ENCODE peak calls at places on chromosome 7, in six cellular contexts. L is upper lobe of right lung, C is cardiac muscle cell, H is mesendoderm, I is psoas muscle, T is right cardiac atrium. R is an unnamed sample.

GRCh38 chr7:27174077-27175004 is at the start of gene HOXA10:
- DNase-seq in L (peak; percentile 56), C (no peak), H (no peak), I (peak; percentile 70), T (peak; percentile 44), R (no peak)

GRCh38 chr7:43461349-43462024 is 121.4 kb upstream of the STK17A start:
- DNase-seq in L (no peak), C (no peak), H (no peak), I (peak; percentile 73), T (no peak), R (no peak)

GRCh38 chr7:33732462-33732861 is 172.9 kb upstream of the BMPER start:
- DNase-seq in L (no peak), C (no peak), H (no peak), I (no peak), T (no peak), R (no peak)

GRCh38 chr7:139661043-139661440 is 116.8 kb downstream of the HIPK2 start:
- DNase-seq in L (no peak), C (no peak), H (no peak), I (no peak), T (no peak), R (no peak)

GRCh38 chr7:122416316-122416925 is 111.9 kb upstream of the FEZF1 start:
- DNase-seq in L (no peak), C (no peak), H (no peak), I (no peak), T (no peak), R (no peak)

GRCh38 chr7:15684036-15684815 is 2.3 kb downstream of the MEOX2 start:
- DNase-seq in L (no peak), C (no peak), H (no peak), I (no peak), T (no peak), R (no peak)

GRCh38 chr7:31107106-31108090 is 55.3 kb downstream of the ADCYAP1R1 start:
- DNase-seq in L (no peak), C (no peak), H (no peak), I (no peak), T (no peak), R (no peak)

GRCh38 chr7:43568529-43568928 is 14.4 kb upstream of the STK17A start:
- DNase-seq in L (no peak), C (no peak), H (no peak), I (no peak), T (no peak), R (no peak)

GRCh38 chr7:105141068-105141467 is 127.1 kb downstream of the KMT2E start:
- DNase-seq in L (no peak), C (peak; percentile 51), H (peak; percentile 66), I (no peak), T (no peak), R (no peak)

GRCh38 chr7:23680417-23681405 is 712 bp downstream of the FAM221A start:
- DNase-seq in L (peak; percentile 86), C (peak; percentile 48), H (peak; percentile 88), I (peak; percentile 70), T (peak; percentile 83), R (peak; percentile 47)
- H3K27ac ChIP-seq in L (peak overlapping the region; percentile 88), C (no peak overlapping the region), H (no peak overlapping the region), I (peak overlapping the region; percentile 81), T (peak overlapping the region; percentile 85), R (peak overlapping the region; percentile 98)

DNA sequence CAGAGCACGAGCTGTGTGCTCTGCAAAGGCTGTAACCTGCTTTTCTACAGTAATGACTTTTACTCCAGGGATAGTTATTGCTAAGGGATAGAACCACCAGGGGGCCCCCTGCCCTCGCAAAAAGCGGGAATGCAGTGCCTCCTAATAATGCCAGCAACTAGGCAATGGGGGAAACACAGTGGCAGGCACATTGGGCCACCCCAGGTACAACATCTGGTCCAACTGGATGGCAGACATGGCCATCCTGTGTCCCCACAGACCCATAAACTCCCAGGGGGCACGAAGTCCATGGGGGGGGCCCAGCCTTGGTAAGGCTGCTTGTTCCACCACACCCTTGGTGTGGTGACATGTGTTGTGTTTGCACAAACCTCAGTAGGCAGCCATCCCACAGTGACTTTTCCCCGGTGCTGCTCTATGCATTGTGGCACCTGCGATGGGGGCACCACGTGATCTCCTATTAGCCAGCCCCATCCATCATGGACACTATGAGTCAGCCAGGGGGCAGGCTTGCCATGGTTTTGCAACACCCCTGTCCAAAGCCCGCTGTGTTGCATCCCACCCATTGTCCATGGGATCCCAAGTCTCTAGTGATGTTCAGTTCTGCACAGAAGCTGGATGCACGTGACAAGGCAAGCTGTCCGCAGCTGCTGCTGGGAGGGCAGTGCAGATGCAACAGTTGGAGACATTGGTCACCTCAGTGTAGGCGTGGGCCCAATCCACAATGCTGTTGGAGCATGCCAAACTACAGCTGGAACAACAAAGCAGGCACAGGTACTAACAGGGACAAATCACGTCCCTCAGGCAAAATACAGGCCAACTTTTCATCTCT is 84.0 kb downstream of the ANLN start:
- DNase-seq in L (no peak), C (peak; percentile 72), H (peak; percentile 57), I (peak; percentile 40), T (peak; percentile 67), R (no peak)
- H3K27ac ChIP-seq in L (no peak overlapping the region), C (no peak overlapping the region), H (no peak overlapping the region), I (no peak overlapping the region), T (no peak overlapping the region), R (no peak overlapping the region)

GRCh38 chr7:25989140-25989705 is 162.8 kb upstream of the NFE2L3 start:
- DNase-seq in L (no peak), C (no peak), H (no peak), I (no peak), T (no peak), R (no peak)
- H3K27ac ChIP-seq in L (no peak overlapping the region), C (no peak overlapping the region), H (no peak overlapping the region), I (no peak overlapping the region), T (no peak overlapping the region), R (no peak overlapping the region)

GRCh38 chr7:45000096-45001032 is at the start of gene CCM2:
- DNase-seq in L (peak; percentile 83), C (peak; percentile 79), H (peak; percentile 49), I (peak; percentile 81), T (peak; percentile 89), R (no peak)
- H3K27ac ChIP-seq in L (peak within 1 kb of the TSS; percentile 88), C (peak within 1 kb of the TSS; percentile 90), H (peak within 1 kb of the TSS; percentile 88), I (peak within 1 kb of the TSS; percentile 91), T (peak within 1 kb of the TSS; percentile 85), R (peak within 1 kb of the TSS; percentile 91)

GRCh38 chr7:150448789-150449147 is 1.7 kb upstream of the GIMAP8 start:
- DNase-seq in L (peak; percentile 86), C (peak; percentile 80), H (peak; percentile 61), I (peak; percentile 76), T (peak; percentile 92), R (no peak)

GRCh38 chr7:150451097-150451793 is 815 bp downstream of the GIMAP8 start:
- DNase-seq in L (no peak), C (no peak), H (no peak), I (peak; percentile 70), T (peak; percentile 81), R (no peak)

GRCh38 chr7:150450491-150450992 is at the start of gene GIMAP8:
- DNase-seq in L (peak; percentile 81), C (no peak), H (no peak), I (peak; percentile 77), T (peak; percentile 89), R (peak; percentile 58)

GRCh38 chr7:150447966-150448788 is 2.3 kb upstream of the GIMAP8 start:
- DNase-seq in L (no peak), C (no peak), H (no peak), I (no peak), T (peak; percentile 58), R (no peak)

DNA sequence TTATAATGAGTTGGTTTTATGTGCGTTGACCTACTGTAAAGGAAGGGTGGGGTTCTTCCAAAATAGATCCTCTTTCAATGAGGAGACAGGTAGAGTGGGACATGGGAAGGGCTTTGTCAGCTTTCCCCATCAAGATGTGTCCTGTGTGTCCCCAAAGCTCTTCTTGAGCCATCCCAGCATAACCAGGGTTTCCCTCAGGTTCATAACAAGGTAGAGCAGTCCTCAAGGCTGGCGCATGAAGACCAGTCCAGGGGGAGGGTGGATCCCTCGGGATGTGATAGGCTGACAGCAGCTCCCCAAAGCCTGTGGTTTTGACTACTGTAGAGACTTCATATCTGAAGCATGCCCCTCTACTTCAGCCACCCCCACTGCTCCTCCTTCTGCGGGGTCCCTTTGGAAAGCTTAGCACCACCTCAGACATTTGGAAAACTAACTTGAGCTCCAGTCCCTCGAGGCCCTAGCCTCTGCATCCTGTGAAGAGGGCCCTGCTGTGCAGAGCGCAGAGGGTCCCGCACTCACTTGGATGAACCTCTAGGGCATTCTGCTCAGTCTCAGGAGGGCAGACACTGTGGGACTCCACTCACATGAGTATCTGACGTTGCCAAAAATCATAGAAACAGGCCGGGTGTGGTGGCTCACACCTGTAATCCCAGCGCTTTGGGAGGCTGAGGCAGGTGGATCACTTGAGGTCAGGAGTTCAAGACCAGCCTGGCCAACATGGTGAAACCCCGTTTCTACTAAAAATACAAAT is 1.0 kb upstream of the GIMAP8 start:
- DNase-seq in L (no peak), C (no peak), H (no peak), I (no peak), T (no peak), R (no peak)
- H3K27ac ChIP-seq in L (peak overlapping the region; percentile 87), C (no peak overlapping the region), H (no peak overlapping the region), I (peak overlapping the region; percentile 42), T (peak overlapping the region; percentile 69), R (no peak overlapping the region)

DNA sequence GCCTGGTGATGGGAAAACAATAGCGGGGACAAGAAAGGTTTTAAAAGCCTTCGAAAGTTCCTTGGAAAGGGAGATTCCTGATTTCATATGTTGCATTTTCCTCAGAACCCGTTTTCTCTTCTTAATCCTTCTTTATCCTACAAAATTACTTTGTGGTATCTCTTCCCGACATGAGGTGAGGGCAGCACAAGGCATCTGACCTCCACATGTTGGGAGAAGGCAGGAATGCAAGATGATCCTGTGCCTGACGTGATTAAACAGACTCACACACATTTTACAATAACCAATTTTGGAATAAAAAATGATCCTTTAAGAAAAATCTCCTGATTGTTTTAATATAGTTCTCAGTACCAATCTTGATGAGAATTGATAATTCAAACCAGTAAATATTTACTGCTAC is 153.3 kb upstream of the MKLN1 start:
- DNase-seq in L (no peak), C (no peak), H (no peak), I (no peak), T (no peak), R (no peak)
- H3K27ac ChIP-seq in L (no peak overlapping the region), C (no peak overlapping the region), H (no peak overlapping the region), I (no peak overlapping the region), T (no peak overlapping the region), R (no peak overlapping the region)

GRCh38 chr7:107543338-107543993 is 20.3 kb downstream of the COG5 start:
- DNase-seq in L (no peak), C (no peak), H (no peak), I (no peak), T (peak; percentile 16), R (no peak)

GRCh38 chr7:107539824-107540223 is 23.9 kb downstream of the COG5 start:
- DNase-seq in L (no peak), C (no peak), H (no peak), I (no peak), T (no peak), R (no peak)

GRCh38 chr7:107544848-107545591 is 18.7 kb downstream of the COG5 start:
- DNase-seq in L (no peak), C (no peak), H (no peak), I (no peak), T (no peak), R (no peak)
- H3K27ac ChIP-seq in L (no peak overlapping the region), C (no peak overlapping the region), H (no peak overlapping the region), I (no peak overlapping the region), T (no peak overlapping the region), R (no peak overlapping the region)

GRCh38 chr7:71659622-71660021 is 527.7 kb downstream of the GALNT17 start:
- DNase-seq in L (no peak), C (no peak), H (no peak), I (no peak), T (no peak), R (no peak)
- H3K27ac ChIP-seq in L (no peak overlapping the region), C (no peak overlapping the region), H (no peak overlapping the region), I (no peak overlapping the region), T (no peak overlapping the region), R (no peak overlapping the region)

GRCh38 chr7:128908750-128909385 is 1.6 kb downstream of the KCP start:
- DNase-seq in L (peak; percentile 46), C (no peak), H (no peak), I (no peak), T (peak; percentile 11), R (no peak)
- H3K27ac ChIP-seq in L (no peak overlapping the region), C (no peak overlapping the region), H (no peak overlapping the region), I (no peak overlapping the region), T (no peak overlapping the region), R (no peak overlapping the region)

R was measured in substantia nigra.